ENCODE peak calls at places on chromosome 3, in five cellular contexts. One of them, this sample, is unnamed.

GRCh38 chr3:277873-278272 is 81.3 kb downstream of the CHL1 start:
- DNase-seq in H54: no peak
- DNase-seq in CD4-positive, alpha-beta memory T cell: no peak
- DNase-seq in GM10248: no peak
- DNase-seq in Panc1: no peak
- DNase-seq in this sample: no peak

GRCh38 chr3:70053293-70053692 is 53.8 kb downstream of the SAMMSON start:
- DNase-seq in H54: no peak
- DNase-seq in CD4-positive, alpha-beta memory T cell: no peak
- DNase-seq in GM10248: no peak
- DNase-seq in Panc1: no peak
- DNase-seq in this sample: no peak

GRCh38 chr3:8621872-8622271 is 22.7 kb downstream of the SSUH2 start:
- DNase-seq in H54: peak
- DNase-seq in CD4-positive, alpha-beta memory T cell: no peak
- DNase-seq in GM10248: no peak
- DNase-seq in Panc1: no peak
- DNase-seq in this sample: no peak

GRCh38 chr3:66561374-66561773 is 60.6 kb upstream of the LRIG1 start:
- DNase-seq in H54: no peak
- DNase-seq in CD4-positive, alpha-beta memory T cell: no peak
- DNase-seq in GM10248: no peak
- DNase-seq in Panc1: no peak
- DNase-seq in this sample: no peak

GRCh38 chr3:13480340-13481318 is 523 bp downstream of the HDAC11 start:
- DNase-seq in H54: peak
- DNase-seq in CD4-positive, alpha-beta memory T cell: no peak
- DNase-seq in GM10248: no peak
- DNase-seq in Panc1: no peak
- DNase-seq in this sample: peak

GRCh38 chr3:17179381-17180205 is 294.8 kb downstream of the PLCL2 start:
- DNase-seq in H54: no peak
- DNase-seq in CD4-positive, alpha-beta memory T cell: peak
- DNase-seq in GM10248: peak
- DNase-seq in Panc1: no peak
- DNase-seq in this sample: no peak

GRCh38 chr3:23435318-23435717 is 232.2 kb downstream of the UBE2E2 start:
- DNase-seq in H54: no peak
- DNase-seq in CD4-positive, alpha-beta memory T cell: no peak
- DNase-seq in GM10248: no peak
- DNase-seq in Panc1: no peak
- DNase-seq in this sample: no peak

GRCh38 chr3:113167929-113168771 is 43.2 kb upstream of the BOC start:
- DNase-seq in H54: no peak
- DNase-seq in CD4-positive, alpha-beta memory T cell: no peak
- DNase-seq in GM10248: no peak
- DNase-seq in Panc1: no peak
- DNase-seq in this sample: peak

GRCh38 chr3:62873672-62874397 is 1.4 kb downstream of the CADPS start:
- DNase-seq in H54: no peak
- DNase-seq in CD4-positive, alpha-beta memory T cell: no peak
- DNase-seq in GM10248: peak
- DNase-seq in Panc1: no peak
- DNase-seq in this sample: peak

GRCh38 chr3:9201278-9201677 is 48.2 kb downstream of the SRGAP3 start:
- DNase-seq in H54: no peak
- DNase-seq in CD4-positive, alpha-beta memory T cell: no peak
- DNase-seq in GM10248: no peak
- DNase-seq in Panc1: no peak
- DNase-seq in this sample: peak

GRCh38 chr3:124962403-124962940 is 27.9 kb upstream of the MUC13 start:
- DNase-seq in H54: no peak
- DNase-seq in CD4-positive, alpha-beta memory T cell: no peak
- DNase-seq in GM10248: no peak
- DNase-seq in Panc1: no peak
- DNase-seq in this sample: no peak

GRCh38 chr3:99418209-99418635 is 220.2 kb upstream of the COL8A1 start:
- DNase-seq in H54: no peak
- DNase-seq in CD4-positive, alpha-beta memory T cell: no peak
- DNase-seq in GM10248: peak
- DNase-seq in Panc1: no peak
- DNase-seq in this sample: no peak

GRCh38 chr3:163924600-163924999 is 1153.7 kb downstream of the SI start:
- DNase-seq in H54: no peak
- DNase-seq in CD4-positive, alpha-beta memory T cell: no peak
- DNase-seq in GM10248: no peak
- DNase-seq in Panc1: no peak
- DNase-seq in this sample: no peak